ENCODE peak calls at places on chromosome 4, in six cellular contexts. G is K562, M is astrocyte, Z is upper lobe of right lung, O is tibial artery, W is fibroblast of the aortic adventitia. P is an unnamed sample.

GRCh38 chr4:53830511-53830910 is 233.9 kb downstream of the CHIC2 start:
- DNase-seq in G (no peak), O (no peak), Z (no peak), M (no peak), W (no peak), P (no peak)

GRCh38 chr4:112213850-112214249 is 17.7 kb upstream of the AP1AR start:
- DNase-seq in Z (no peak), G (no peak), M (peak; percentile 54), O (no peak), W (peak; percentile 85), P (peak; percentile 82)

GRCh38 chr4:81609844-81610243 is 138.1 kb upstream of the RASGEF1B start:
- DNase-seq in Z (no peak), M (no peak), G (no peak), W (no peak), O (no peak), P (no peak)

GRCh38 chr4:56637791-56638190 is 43.3 kb downstream of the HOPX start:
- DNase-seq in O (no peak), W (no peak), G (no peak), Z (no peak), M (no peak), P (no peak)

GRCh38 chr4:184279496-184280082 is 61.9 kb upstream of the ENPP6 start:
- DNase-seq in M (no peak), O (no peak), G (no peak), Z (no peak), W (no peak), P (peak; percentile 32)

GRCh38 chr4:16819652-16820051 is 78.8 kb downstream of the LDB2 start:
- DNase-seq in M (no peak), W (no peak), O (no peak), Z (no peak), G (no peak), P (no peak)

GRCh38 chr4:114077610-114078009 is 98.2 kb upstream of the ARSJ start:
- DNase-seq in O (no peak), Z (no peak), G (no peak), M (peak; percentile 97), W (peak; percentile 86), P (peak; percentile 91)

GRCh38 chr4:167966161-167966560 is 126.2 kb upstream of the ANXA10 start:
- DNase-seq in W (peak; percentile 13), Z (no peak), G (no peak), M (peak; percentile 57), O (no peak), P (peak; percentile 6)

GRCh38 chr4:48899950-48900349 is 6.6 kb downstream of the OCIAD2 start:
- DNase-seq in W (peak; percentile 26), G (peak; percentile 67), O (no peak), M (peak; percentile 78), Z (no peak), P (no peak)

GRCh38 chr4:79934660-79935059 is 138.4 kb downstream of the ANTXR2 start:
- DNase-seq in Z (no peak), W (no peak), G (no peak), M (no peak), O (no peak), P (no peak)

GRCh38 chr4:145019346-145019745 is 78.7 kb downstream of the ANAPC10 start:
- DNase-seq in O (no peak), W (no peak), M (no peak), G (no peak), Z (no peak), P (no peak)

GRCh38 chr4:123624959-123625358 is 228.4 kb downstream of the SPRY1 start:
- DNase-seq in G (no peak), Z (no peak), M (no peak), O (no peak), W (no peak), P (no peak)

GRCh38 chr4:121199742-121200561 is 35.8 kb upstream of the TNIP3 start:
- DNase-seq in O (no peak), Z (no peak), M (no peak), G (no peak), W (no peak), P (no peak)

GRCh38 chr4:78691971-78692814 is 84.0 kb upstream of the BMP2K start:
- DNase-seq in Z (no peak), W (peak; percentile 16), M (no peak), O (no peak), G (peak; percentile 98), P (no peak)

GRCh38 chr4:23084559-23085248 is 392.0 kb downstream of the GBA3 start:
- DNase-seq in W (no peak), O (no peak), M (peak; percentile 42), G (no peak), Z (no peak), P (peak; percentile 32)

GRCh38 chr4:168682898-168683500 is 186.1 kb downstream of the PALLD start:
- DNase-seq in W (no peak), Z (no peak), M (no peak), G (no peak), O (no peak), P (no peak)

GRCh38 chr4:186294160-186294559 is 28.2 kb downstream of the F11 start:
- DNase-seq in Z (no peak), G (no peak), M (no peak), O (no peak), W (no peak), P (no peak)

DNA sequence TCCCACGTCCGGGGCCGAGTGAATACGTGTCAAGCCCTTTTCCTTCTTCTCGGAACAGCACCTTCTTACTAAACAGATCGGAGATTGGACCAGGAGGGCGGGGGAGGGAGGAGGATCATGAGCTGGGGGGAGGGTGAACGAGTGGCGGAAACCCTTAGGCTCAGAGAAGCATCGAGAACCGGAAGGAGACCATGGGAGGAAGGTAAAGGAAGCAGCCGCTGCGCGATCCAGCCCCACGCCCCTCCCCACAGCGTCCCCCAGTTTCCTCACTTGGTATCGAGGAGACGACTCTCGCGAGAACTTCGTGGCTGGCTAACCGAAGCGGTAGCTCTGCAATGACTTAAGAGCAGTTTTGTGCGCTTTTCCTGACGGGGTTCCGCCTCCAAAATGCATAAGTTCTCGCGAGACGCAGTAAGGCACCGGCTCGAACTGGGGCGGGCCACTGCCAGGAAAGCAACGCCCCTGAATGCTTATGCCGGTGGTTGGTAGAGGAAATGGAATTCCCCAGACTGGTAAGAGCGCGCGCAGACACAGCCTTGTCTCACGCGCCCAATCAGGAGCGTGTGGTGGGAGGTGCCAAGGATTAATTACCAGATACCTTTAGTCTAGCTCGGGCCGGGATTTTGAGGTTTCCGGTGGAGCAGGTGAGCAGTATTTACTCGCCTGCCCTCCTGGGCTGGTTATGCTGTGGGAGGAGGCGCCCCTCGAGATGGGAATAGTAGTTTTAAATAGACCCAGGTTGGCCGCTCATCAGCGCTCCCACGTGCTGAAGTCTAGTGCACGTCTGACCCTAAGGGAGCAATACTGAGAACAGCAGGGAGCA is 534 bp upstream of the UBE2D3 start:
- DNase-seq in G (peak; percentile 99), M (peak; percentile 100), W (peak; percentile 100), O (peak; percentile 100), Z (peak; percentile 99), P (peak; percentile 100)
- TF ChIP-seq CTCF in G (peak; percentile 7), M (no peak), W (no peak), O (no peak), Z (peak; percentile 8), P (no peak)

GRCh38 chr4:156775803-156776202 is 195.8 kb downstream of the PDGFC start:
- DNase-seq in M (no peak), O (no peak), G (no peak), W (no peak), Z (no peak), P (no peak)
- H3K4me3 ChIP-seq in M (no peak overlapping the region), O (no peak overlapping the region), G (no peak overlapping the region), W (no peak overlapping the region), Z (no peak overlapping the region), P (no peak overlapping the region)

DNA sequence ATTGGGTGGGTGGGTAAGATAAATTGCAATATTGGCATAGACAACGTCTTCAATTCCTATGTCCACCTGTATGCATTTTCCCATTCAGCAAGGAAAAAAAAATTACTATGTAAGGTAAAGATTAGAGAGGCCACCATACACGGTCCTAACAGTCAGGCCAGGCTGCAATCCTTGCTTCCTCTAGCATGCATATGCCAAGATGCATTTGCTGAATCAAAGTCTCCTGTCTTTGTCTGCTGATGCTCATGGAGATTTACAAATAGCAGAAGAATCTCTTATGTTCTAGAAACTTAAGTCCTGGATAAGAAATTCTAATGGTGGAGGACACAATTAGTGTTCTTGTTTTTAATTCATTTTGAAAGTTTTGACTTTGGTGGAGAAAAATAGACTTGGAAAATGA is 206.8 kb downstream of the PDGFC start:
- DNase-seq in M (peak; percentile 25), Z (no peak), W (no peak), G (no peak), O (no peak), P (no peak)
- TF ChIP-seq CTCF in M (no peak), Z (no peak), W (no peak), G (no peak), O (no peak), P (no peak)

GRCh38 chr4:180363817-180364216 is 1879.4 kb upstream of the TENM3 start:
- DNase-seq in O (no peak), G (no peak), Z (no peak), M (no peak), W (no peak), P (no peak)
- H3K4me3 ChIP-seq in O (no peak overlapping the region), G (no peak overlapping the region), Z (no peak overlapping the region), M (no peak overlapping the region), W (no peak overlapping the region), P (no peak overlapping the region)

GRCh38 chr4:65943076-65943475 is 272.8 kb upstream of the EPHA5 start:
- DNase-seq in W (peak; percentile 75), O (no peak), G (no peak), Z (no peak), M (peak; percentile 89), P (no peak)
- TF ChIP-seq CTCF in W (no peak), O (no peak), G (no peak), Z (no peak), M (peak; percentile 30), P (no peak)

GRCh38 chr4:6044276-6044675 is 26.0 kb upstream of the C4orf50 start:
- DNase-seq in G (no peak), Z (no peak), M (no peak), O (no peak), W (no peak), P (no peak)
- H3K4me3 ChIP-seq in G (no peak overlapping the region), Z (no peak overlapping the region), M (no peak overlapping the region), O (no peak overlapping the region), W (no peak overlapping the region), P (no peak overlapping the region)

DNA sequence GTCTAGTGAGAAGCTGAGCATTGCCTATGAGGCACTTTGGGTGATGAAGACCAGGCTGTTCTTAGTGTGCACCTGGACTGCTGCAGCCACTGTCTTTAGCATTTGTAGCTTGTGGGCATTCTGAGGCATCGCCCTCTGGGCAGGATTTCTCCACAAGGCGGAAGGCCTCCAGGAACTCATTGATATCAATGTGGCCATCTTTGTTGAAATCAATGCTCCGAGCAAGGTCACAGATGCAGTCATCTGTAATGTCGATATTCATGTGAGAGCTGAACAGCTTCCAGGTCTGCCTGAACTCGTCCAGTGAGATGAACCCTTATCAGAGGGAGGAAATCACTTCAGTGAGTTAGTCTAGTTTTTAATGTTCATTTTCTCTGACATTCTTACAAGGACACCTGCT is 41.6 kb downstream of the PPEF2 start:
- DNase-seq in W (no peak), Z (no peak), O (no peak), M (no peak), G (no peak), P (no peak)
- TF ChIP-seq CTCF in W (no peak), Z (no peak), O (no peak), M (no peak), G (no peak), P (no peak)